ENCODE peak calls at places on chromosomes 2 and 18, in four cellular contexts. A, M, J and E are unnamed samples.
A peak's percentile ranks its signal among the peaks of the same experiment; 100 is the strongest.

GRCh38 chr2:198004173-198004572 is 199.8 kb downstream of the PLCL1 start:
- DNase-seq in A (no peak), M (no peak), J (no peak), E (peak; percentile 52)

GRCh38 chr18:54928236-54928635 is 31.0 kb downstream of the CCDC68 start:
- DNase-seq in M (no peak), A (no peak), J (no peak), E (no peak)

GRCh38 chr2:30771200-30771599 is 36.0 kb downstream of the CAPN13 start:
- DNase-seq in M (no peak), A (peak; percentile 8), J (no peak), E (no peak)

GRCh38 chr2:43075054-43075593 is 151.3 kb downstream of the ZFP36L2 start:
- DNase-seq in J (no peak), M (no peak), A (peak; percentile 49), E (peak; percentile 95)

GRCh38 chr18:35376393-35376741 is 770 bp downstream of the ZNF396 start:
- DNase-seq in A (peak; percentile 25), J (peak; percentile 31), M (peak; percentile 6), E (no peak)

GRCh38 chr18:8977166-8977565 is 125.3 kb upstream of the NDUFV2 start:
- DNase-seq in J (no peak), A (no peak), M (no peak), E (no peak)

GRCh38 chr18:7064346-7064745 is 53.3 kb downstream of the LAMA1 start:
- DNase-seq in M (no peak), A (no peak), J (no peak), E (no peak)

GRCh38 chr2:101308432-101309210 is at the start of gene RNF149:
- DNase-seq in M (peak; percentile 84), A (peak; percentile 95), J (peak; percentile 97), E (peak; percentile 97)

GRCh38 chr2:17070711-17071110 is 405.1 kb upstream of the CYRIA start:
- DNase-seq in M (no peak), A (no peak), J (no peak), E (no peak)

GRCh38 chr2:70104231-70105111 is 17.2 kb downstream of the PCBP1 start:
- DNase-seq in M (no peak), J (peak; percentile 46), A (no peak), E (peak; percentile 77)

GRCh38 chr2:18074476-18074875 is 196.0 kb downstream of the KCNS3 start:
- DNase-seq in J (no peak), M (no peak), A (no peak), E (peak; percentile 6)